ENCODE peak calls at places on chromosomes 16 and 17, in seven cellular contexts. T is lung microvascular endothelial cell; U is transverse colon; E is LNCaP clone FGC; V is stimulated activated naive B cell treated with anti-CD40 and anti-IgM and Interleukin-4, amounts not matched to agents 10 μg/mL and 1 μg/mL and 100 μg/mL, for 72 hours; Z is colonic mucosa; Y is B cell. D is an unnamed sample.

GRCh38 chr16:66387817-66388332 is 21.4 kb downstream of the CDH5 start:
- DNase-seq in T (no peak), U (no peak), E (no peak), V (no peak), Z (no peak), Y (no peak), D (no peak)

GRCh38 chr16:1030381-1030901 is 42.1 kb upstream of the SSTR5 start:
- DNase-seq in T (no peak), U (no peak), E (no peak), V (no peak), Z (no peak), Y (no peak), D (no peak)

GRCh38 chr16:70480127-70481105 is 26.0 kb downstream of the FCSK start:
- DNase-seq in T (no peak), U (no peak), E (no peak), V (no peak), Z (no peak), Y (no peak), D (no peak)

GRCh38 chr16:12627394-12627793 is 176.3 kb downstream of the CPPED1 start:
- DNase-seq in T (no peak), U (no peak), E (no peak), V (no peak), Z (no peak), Y (no peak), D (peak; percentile 35)

GRCh38 chr16:72991645-72992044 is 56.3 kb downstream of the ZFHX3 start:
- DNase-seq in T (no peak), U (no peak), E (no peak), V (no peak), Z (no peak), Y (no peak), D (no peak)

GRCh38 chr16:65121870-65122723 is at the start of gene CDH11:
- DNase-seq in T (no peak), U (peak; percentile 38), E (no peak), V (no peak), Z (peak; percentile 37), Y (no peak), D (peak; percentile 79)

GRCh38 chr16:85649978-85650863 is 37.1 kb downstream of the GSE1 start:
- DNase-seq in T (no peak), U (no peak), E (no peak), V (no peak), Z (no peak), Y (no peak), D (no peak)

GRCh38 chr17:17779015-17779611 is 57.7 kb downstream of the SREBF1 start:
- DNase-seq in T (no peak), U (no peak), E (no peak), V (no peak), Z (no peak), Y (no peak), D (no peak)

GRCh38 chr17:77471984-77472836 is 331.4 kb downstream of the SEC14L1 start:
- DNase-seq in T (no peak), U (peak; percentile 50), E (no peak), V (no peak), Z (no peak), Y (no peak), D (peak; percentile 70)

GRCh38 chr17:600576-601301 is 113.9 kb downstream of the VPS53 start:
- DNase-seq in T (peak; percentile 54), U (peak; percentile 18), E (no peak), V (no peak), Z (no peak), Y (no peak), D (peak; percentile 14)

GRCh38 chr16:15041260-15042011 is 14.4 kb downstream of the NTAN1 start:
- DNase-seq in T (peak; percentile 79), U (peak; percentile 78), E (peak; percentile 63), V (no peak), Z (peak; percentile 78), Y (no peak), D (peak; percentile 27)

GRCh38 chr16:20364051-20364450 is 11.5 kb upstream of the UMOD start:
- DNase-seq in T (no peak), U (no peak), E (no peak), V (no peak), Z (no peak), Y (no peak), D (no peak)

D was measured in Daoy.